ENCODE peak calls at places on chromosome 15, in five cellular contexts. E is adrenal gland, G is right lobe of liver, Z is A549, D is body of pancreas. W is an unnamed sample.

GRCh38 chr15:43473885-43474284 is 19.1 kb downstream of the TP53BP1 start:
- DNase-seq in E (no peak), D (no peak), Z (no peak), G (no peak), W (no peak)

GRCh38 chr15:98002874-98003273 is 42.4 kb downstream of the ARRDC4 start:
- DNase-seq in Z (no peak), G (no peak), D (no peak), E (no peak), W (no peak)

GRCh38 chr15:31499953-31500808 is 173.5 kb downstream of the KLF13 start:
- DNase-seq in E (no peak), Z (no peak), G (no peak), D (no peak), W (no peak)

GRCh38 chr15:43492673-43493601 is at the start of gene TP53BP1:
- DNase-seq in G (peak; percentile 96), D (peak; percentile 98), E (peak; percentile 99), Z (peak; percentile 94), W (peak; percentile 96)

GRCh38 chr15:37015025-37015424 is 85.3 kb downstream of the MEIS2 start:
- DNase-seq in D (no peak), Z (no peak), E (peak; percentile 69), G (no peak), W (no peak)

GRCh38 chr15:56759450-56759845 is 26.1 kb upstream of the ZNF280D start:
- DNase-seq in E (peak; percentile 58), Z (no peak), G (peak; percentile 49), D (peak; percentile 32), W (peak; percentile 52)

GRCh38 chr15:68205949-68206539 is 912 bp upstream of the CALML4 start:
- DNase-seq in G (peak; percentile 75), E (peak; percentile 52), D (peak; percentile 35), Z (no peak), W (peak; percentile 50)

GRCh38 chr15:91866371-91866905 is 12.9 kb downstream of the SLCO3A1 start:
- DNase-seq in G (no peak), E (peak; percentile 40), D (no peak), Z (no peak), W (no peak)

GRCh38 chr15:49844390-49844789 is 223.5 kb downstream of the DTWD1 start:
- DNase-seq in E (no peak), D (no peak), G (no peak), Z (no peak), W (no peak)

GRCh38 chr15:101432982-101433381 is 56.5 kb downstream of the PCSK6 start:
- DNase-seq in G (no peak), E (no peak), Z (no peak), D (no peak), W (no peak)

GRCh38 chr15:101431301-101431700 is 58.2 kb downstream of the PCSK6 start:
- DNase-seq in G (no peak), E (no peak), Z (no peak), D (no peak), W (no peak)

GRCh38 chr15:101429646-101430045 is 59.9 kb downstream of the PCSK6 start:
- DNase-seq in E (no peak), G (no peak), Z (no peak), D (no peak), W (no peak)

GRCh38 chr15:101433396-101433795 is 56.1 kb downstream of the PCSK6 start:
- DNase-seq in E (no peak), Z (no peak), D (no peak), G (no peak), W (no peak)

GRCh38 chr15:101431748-101432147 is 57.8 kb downstream of the PCSK6 start:
- DNase-seq in G (no peak), Z (no peak), E (no peak), D (no peak), W (no peak)
- TF ChIP-seq POLR2A in G (no peak), Z (no peak), E (no peak), D (no peak), W (no peak)

DNA sequence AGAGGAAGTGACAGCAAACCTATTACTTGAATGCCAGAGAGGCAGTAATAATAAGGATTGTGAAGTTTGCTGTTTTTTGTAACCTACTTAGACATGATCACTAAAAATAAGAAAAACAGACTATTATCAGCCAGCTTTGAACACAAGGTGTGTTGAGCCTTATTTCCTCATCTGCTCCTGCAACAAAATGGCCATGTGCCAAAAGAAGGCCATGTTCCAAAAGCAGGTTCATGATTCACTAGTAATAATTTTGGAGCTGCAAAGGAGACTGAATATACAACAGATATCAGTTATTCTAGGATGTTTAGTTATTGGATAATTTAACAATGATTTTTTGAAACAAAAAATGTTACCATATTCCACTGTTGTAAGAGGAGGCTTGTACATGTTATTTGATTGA is 578.7 kb downstream of the SQOR start:
- DNase-seq in G (no peak), D (peak; percentile 8), Z (no peak), E (no peak), W (no peak)
- H3K9me3 ChIP-seq in G (no peaks in the 10 kb centered on the region), D (no peaks in the 10 kb centered on the region), Z (no peaks in the 10 kb centered on the region), E (no peaks in the 10 kb centered on the region), W (no peaks in the 10 kb centered on the region)

GRCh38 chr15:87604857-87605446 is 651.6 kb downstream of the NTRK3 start:
- DNase-seq in D (peak; percentile 8), G (no peak), E (peak; percentile 28), Z (peak; percentile 21), W (no peak)
- TF ChIP-seq CTCF in D (peak; percentile 40), G (peak; percentile 13), E (peak; percentile 41), Z (peak; percentile 36), W (peak; percentile 49)

GRCh38 chr15:47988564-47988963 is 132.2 kb upstream of the SLC24A5 start:
- DNase-seq in E (no peak), Z (no peak), G (no peak), D (no peak), W (no peak)

GRCh38 chr15:47991376-47991775 is 129.4 kb upstream of the SLC24A5 start:
- DNase-seq in E (no peak), G (no peak), D (no peak), Z (no peak), W (no peak)

GRCh38 chr15:47997170-47997569 is 123.6 kb upstream of the SLC24A5 start:
- DNase-seq in G (no peak), E (no peak), Z (no peak), D (no peak), W (no peak)

GRCh38 chr15:47990821-47991220 is 130.0 kb upstream of the SLC24A5 start:
- DNase-seq in G (no peak), E (no peak), D (no peak), Z (no peak), W (no peak)

DNA sequence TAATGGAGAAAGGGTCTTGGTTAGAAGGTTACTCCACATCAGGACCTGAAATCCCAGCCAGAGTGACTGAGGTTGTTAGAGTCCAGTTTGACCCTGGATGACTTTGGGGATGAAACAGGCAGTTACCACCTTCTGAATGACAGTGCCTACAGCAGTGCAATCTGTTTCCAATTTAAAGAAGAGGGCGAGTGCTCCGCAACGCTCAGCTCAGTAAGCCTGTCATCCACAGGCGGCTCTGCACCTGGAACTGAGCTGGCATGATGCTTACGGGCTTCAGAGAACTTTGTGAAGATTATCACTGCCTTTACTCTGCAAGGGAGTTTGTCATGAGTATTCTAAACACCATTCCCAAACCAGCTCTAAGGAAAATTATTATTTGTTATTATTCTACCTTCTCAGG is 127.7 kb upstream of the SLC24A5 start:
- DNase-seq in Z (no peak), E (no peak), G (no peak), D (no peak), W (no peak)
- TF ChIP-seq POLR2A in Z (no peak), E (no peak), G (no peak), D (no peak), W (no peak)

DNA sequence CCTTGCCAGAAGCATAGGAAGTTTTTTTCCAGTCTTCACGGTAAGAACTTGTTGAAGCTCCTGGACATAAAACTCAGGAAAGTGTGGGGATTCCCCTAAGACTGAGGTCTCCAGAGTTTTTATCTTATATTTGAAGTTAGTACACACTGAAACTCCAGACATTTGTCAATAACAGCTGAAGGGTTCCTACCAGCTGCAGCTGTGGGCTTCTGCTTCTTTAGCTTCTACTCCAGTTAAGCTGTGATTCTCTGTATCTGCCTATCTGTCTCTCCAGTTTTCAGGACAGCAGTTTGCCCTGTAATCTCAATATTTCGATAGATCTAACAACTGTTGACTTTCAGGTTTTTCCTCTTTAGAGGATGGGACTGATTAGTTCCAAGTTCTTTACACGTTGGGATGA is 966.0 kb upstream of the SEMA6D start:
- DNase-seq in E (no peak), G (no peak), Z (no peak), D (no peak), W (no peak)
- H3K9me3 ChIP-seq in E (no peaks in the 10 kb centered on the region), G (no peaks in the 10 kb centered on the region), Z (no peaks in the 10 kb centered on the region), D (no peaks in the 10 kb centered on the region), W (no peaks in the 10 kb centered on the region)

GRCh38 chr15:28153492-28154119 is 54.5 kb upstream of the OCA2 start:
- DNase-seq in D (no peak), G (no peak), E (no peak), Z (no peak), W (no peak)
- TF ChIP-seq CTCF in D (no peak), G (no peak), E (no peak), Z (no peak), W (no peak)

W was measured in gastrocnemius medialis.